ENCODE peak calls at places on chromosome 5, in four cellular contexts. I is NCI-H2081 treated with DMSO at 0.1 percent for 48 hours, U is thyroid gland, K is M059J. T is an unnamed sample.

GRCh38 chr5:82346376-82347212 is 68.4 kb upstream of the RPS23 start:
- DNase-seq in K (no peak), I (no peak), U (peak; percentile 8), T (no peak)

GRCh38 chr5:133943475-133943817 is 25.0 kb downstream of the C5orf15 start:
- DNase-seq in I (no peak), U (no peak), K (no peak), T (no peak)

GRCh38 chr5:42951847-42952411 is 88.2 kb downstream of the ANXA2R start:
- DNase-seq in K (peak; percentile 60), I (no peak), U (no peak), T (no peak)

GRCh38 chr5:128237000-128237399 is 153.4 kb downstream of the SLC12A2 start:
- DNase-seq in I (no peak), U (no peak), K (no peak), T (no peak)

GRCh38 chr5:88672644-88673493 is 210.1 kb downstream of the MEF2C start:
- DNase-seq in K (peak; percentile 89), I (no peak), U (no peak), T (no peak)

GRCh38 chr5:86463339-86463738 is 154.4 kb upstream of the COX7C start:
- DNase-seq in K (no peak), U (no peak), I (no peak), T (no peak)

GRCh38 chr5:68285075-68285827 is 69.7 kb downstream of the PIK3R1 start:
- DNase-seq in K (no peak), I (no peak), U (no peak), T (no peak)

GRCh38 chr5:2003690-2004365 is 121.1 kb upstream of the IRX4 start:
- DNase-seq in K (no peak), I (no peak), U (no peak), T (no peak)

GRCh38 chr5:109837226-109837861 is 147.6 kb downstream of the MAN2A1 start:
- DNase-seq in K (no peak), I (no peak), U (no peak), T (no peak)

GRCh38 chr5:143923634-143924265 is 111.8 kb downstream of the HMHB1 start:
- DNase-seq in I (no peak), K (peak; percentile 78), U (no peak), T (no peak)

GRCh38 chr5:68260455-68260854 is 44.9 kb downstream of the PIK3R1 start:
- DNase-seq in U (no peak), I (no peak), K (no peak), T (no peak)

GRCh38 chr5:19462019-19462418 is 526.0 kb downstream of the CDH18 start:
- DNase-seq in K (peak; percentile 5), U (no peak), I (no peak), T (no peak)

GRCh38 chr5:150508828-150509227 is 897 bp downstream of the NDST1 start:
- DNase-seq in K (no peak), U (no peak), I (no peak), T (no peak)

GRCh38 chr5:58268263-58268662 is 191.6 kb downstream of the PLK2 start:
- DNase-seq in U (peak; percentile 8), K (no peak), I (no peak), T (no peak)

GRCh38 chr5:114238771-114239313 is 123.0 kb upstream of the KCNN2 start:
- DNase-seq in K (peak; percentile 22), U (no peak), I (no peak), T (no peak)

GRCh38 chr5:167671176-167671575 is 620.3 kb upstream of the WWC1 start:
- DNase-seq in K (peak; percentile 64), U (no peak), I (no peak), T (no peak)

GRCh38 chr5:146624179-146624578 is 108.2 kb upstream of the GPR151 start:
- DNase-seq in U (no peak), K (peak; percentile 6), I (no peak), T (no peak)

GRCh38 chr5:104661256-104661655 is 1098.7 kb upstream of the NUDT12 start:
- DNase-seq in K (no peak), I (no peak), U (no peak), T (no peak)

GRCh38 chr5:32076699-32077695 is 97.1 kb downstream of the GOLPH3 start:
- DNase-seq in I (peak; percentile 13), K (peak; percentile 74), U (peak; percentile 87), T (no peak)

GRCh38 chr5:55191165-55191564 is 18.2 kb upstream of the CDC20B start:
- DNase-seq in I (no peak), U (no peak), K (peak; percentile 16), T (no peak)

GRCh38 chr5:33936381-33937016 is at the start of gene RXFP3:
- DNase-seq in U (no peak), I (no peak), K (no peak), T (no peak)

GRCh38 chr5:15463231-15463630 is 36.7 kb upstream of the FBXL7 start:
- DNase-seq in K (peak; percentile 30), I (no peak), U (no peak), T (no peak)

GRCh38 chr5:14908195-14908594 is 36.6 kb upstream of the ANKH start:
- DNase-seq in U (no peak), I (no peak), K (no peak), T (no peak)

T was measured in hypothalamus.